ENCODE peak calls at places on chromosomes 16 and 17, in eight cellular contexts. One of them, this sample, is unnamed.

GRCh38 chr17:21511368-21512195 is 135.4 kb downstream of the KCNJ12 start:
- DNase-seq in fibroblast of lung: peak
- DNase-seq in HFF-Myc: peak
- DNase-seq in lower lobe of right lung: peak
- DNase-seq in nephron progenitor cell: peak
- DNase-seq in epithelial cell of esophagus: peak
- DNase-seq in foreskin fibroblast: peak
- DNase-seq in cardiac fibroblast: peak
- DNase-seq in this sample: peak

GRCh38 chr17:67994827-67995567 is 1.3 kb downstream of the C17orf58 start:
- DNase-seq in fibroblast of lung: peak
- DNase-seq in HFF-Myc: peak
- DNase-seq in lower lobe of right lung: no peak
- DNase-seq in nephron progenitor cell: no peak
- DNase-seq in epithelial cell of esophagus: peak
- DNase-seq in foreskin fibroblast: peak
- DNase-seq in cardiac fibroblast: peak
- DNase-seq in this sample: peak

GRCh38 chr17:36850794-36851193 is 86.5 kb upstream of the LHX1 start:
- DNase-seq in fibroblast of lung: peak
- DNase-seq in HFF-Myc: peak
- DNase-seq in lower lobe of right lung: no peak
- DNase-seq in nephron progenitor cell: no peak
- DNase-seq in epithelial cell of esophagus: peak
- DNase-seq in foreskin fibroblast: peak
- DNase-seq in cardiac fibroblast: peak
- DNase-seq in this sample: peak

GRCh38 chr17:76593338-76593737 is 7.7 kb upstream of the ST6GALNAC2 start:
- DNase-seq in fibroblast of lung: no peak
- DNase-seq in HFF-Myc: peak
- DNase-seq in lower lobe of right lung: no peak
- DNase-seq in nephron progenitor cell: no peak
- DNase-seq in epithelial cell of esophagus: peak
- DNase-seq in foreskin fibroblast: no peak
- DNase-seq in cardiac fibroblast: no peak
- DNase-seq in this sample: no peak

GRCh38 chr17:77089118-77089477 is 51.7 kb upstream of the SEC14L1 start:
- DNase-seq in fibroblast of lung: no peak
- DNase-seq in HFF-Myc: no peak
- DNase-seq in lower lobe of right lung: no peak
- DNase-seq in nephron progenitor cell: no peak
- DNase-seq in epithelial cell of esophagus: peak
- DNase-seq in foreskin fibroblast: peak
- DNase-seq in cardiac fibroblast: no peak
- DNase-seq in this sample: no peak

GRCh38 chr16:66469932-66470546 is 42.9 kb downstream of the BEAN1 start:
- DNase-seq in fibroblast of lung: no peak
- DNase-seq in HFF-Myc: no peak
- DNase-seq in lower lobe of right lung: no peak
- DNase-seq in nephron progenitor cell: no peak
- DNase-seq in epithelial cell of esophagus: no peak
- DNase-seq in foreskin fibroblast: no peak
- DNase-seq in cardiac fibroblast: no peak
- DNase-seq in this sample: no peak

GRCh38 chr17:32742686-32743538 is 134.0 kb downstream of the MYO1D start:
- DNase-seq in fibroblast of lung: no peak
- DNase-seq in HFF-Myc: no peak
- DNase-seq in lower lobe of right lung: no peak
- DNase-seq in nephron progenitor cell: no peak
- DNase-seq in epithelial cell of esophagus: no peak
- DNase-seq in foreskin fibroblast: peak
- DNase-seq in cardiac fibroblast: no peak
- DNase-seq in this sample: no peak

GRCh38 chr17:30278032-30278431 is 13.7 kb downstream of the BLMH start:
- DNase-seq in fibroblast of lung: peak
- DNase-seq in HFF-Myc: no peak
- DNase-seq in lower lobe of right lung: no peak
- DNase-seq in nephron progenitor cell: no peak
- DNase-seq in epithelial cell of esophagus: peak
- DNase-seq in foreskin fibroblast: peak
- DNase-seq in cardiac fibroblast: peak
- DNase-seq in this sample: peak

GRCh38 chr17:11899494-11899893 is 97.8 kb downstream of the ZNF18 start:
- DNase-seq in fibroblast of lung: no peak
- DNase-seq in HFF-Myc: no peak
- DNase-seq in lower lobe of right lung: no peak
- DNase-seq in nephron progenitor cell: no peak
- DNase-seq in epithelial cell of esophagus: peak
- DNase-seq in foreskin fibroblast: no peak
- DNase-seq in cardiac fibroblast: no peak
- DNase-seq in this sample: no peak

GRCh38 chr16:55052335-55053070 is 121.8 kb downstream of the IRX5 start:
- DNase-seq in fibroblast of lung: no peak
- DNase-seq in HFF-Myc: no peak
- DNase-seq in lower lobe of right lung: no peak
- DNase-seq in nephron progenitor cell: no peak
- DNase-seq in epithelial cell of esophagus: no peak
- DNase-seq in foreskin fibroblast: peak
- DNase-seq in cardiac fibroblast: no peak
- DNase-seq in this sample: no peak

GRCh38 chr16:49382916-49383315 is 9.3 kb downstream of the C16orf78 start:
- DNase-seq in fibroblast of lung: no peak
- DNase-seq in HFF-Myc: no peak
- DNase-seq in lower lobe of right lung: no peak
- DNase-seq in nephron progenitor cell: no peak
- DNase-seq in epithelial cell of esophagus: no peak
- DNase-seq in foreskin fibroblast: no peak
- DNase-seq in cardiac fibroblast: no peak
- DNase-seq in this sample: no peak

GRCh38 chr17:21019976-21020575 is 22.7 kb downstream of the USP22 start:
- DNase-seq in fibroblast of lung: no peak
- DNase-seq in HFF-Myc: no peak
- DNase-seq in lower lobe of right lung: no peak
- DNase-seq in nephron progenitor cell: no peak
- DNase-seq in epithelial cell of esophagus: no peak
- DNase-seq in foreskin fibroblast: peak
- DNase-seq in cardiac fibroblast: peak
- DNase-seq in this sample: peak

GRCh38 chr16:10578474-10579316 is 1.7 kb downstream of the EMP2 start:
- DNase-seq in fibroblast of lung: no peak
- DNase-seq in HFF-Myc: no peak
- DNase-seq in lower lobe of right lung: peak
- DNase-seq in nephron progenitor cell: no peak
- DNase-seq in epithelial cell of esophagus: peak
- DNase-seq in foreskin fibroblast: peak
- DNase-seq in cardiac fibroblast: no peak
- DNase-seq in this sample: no peak

GRCh38 chr16:76583466-76583865 is 306.3 kb downstream of the CNTNAP4 start:
- DNase-seq in fibroblast of lung: peak
- DNase-seq in HFF-Myc: no peak
- DNase-seq in lower lobe of right lung: no peak
- DNase-seq in nephron progenitor cell: no peak
- DNase-seq in epithelial cell of esophagus: peak
- DNase-seq in foreskin fibroblast: no peak
- DNase-seq in cardiac fibroblast: peak
- DNase-seq in this sample: peak

GRCh38 chr16:11224096-11224893 is 31.7 kb downstream of the SOCS1 start:
- DNase-seq in fibroblast of lung: no peak
- DNase-seq in HFF-Myc: no peak
- DNase-seq in lower lobe of right lung: peak
- DNase-seq in nephron progenitor cell: peak
- DNase-seq in epithelial cell of esophagus: no peak
- DNase-seq in foreskin fibroblast: peak
- DNase-seq in cardiac fibroblast: no peak
- DNase-seq in this sample: no peak

GRCh38 chr16:77295896-77296295 is 96.7 kb downstream of the SYCE1L start:
- DNase-seq in fibroblast of lung: peak
- DNase-seq in HFF-Myc: no peak
- DNase-seq in lower lobe of right lung: no peak
- DNase-seq in nephron progenitor cell: no peak
- DNase-seq in epithelial cell of esophagus: peak
- DNase-seq in foreskin fibroblast: no peak
- DNase-seq in cardiac fibroblast: no peak
- DNase-seq in this sample: peak

GRCh38 chr17:65850486-65850885 is 289.0 kb upstream of the AXIN2 start:
- DNase-seq in fibroblast of lung: peak
- DNase-seq in HFF-Myc: no peak
- DNase-seq in lower lobe of right lung: no peak
- DNase-seq in nephron progenitor cell: no peak
- DNase-seq in epithelial cell of esophagus: peak
- DNase-seq in foreskin fibroblast: peak
- DNase-seq in cardiac fibroblast: peak
- DNase-seq in this sample: peak

GRCh38 chr17:21345236-21345635 is 30.9 kb upstream of the KCNJ12 start:
- DNase-seq in fibroblast of lung: no peak
- DNase-seq in HFF-Myc: no peak
- DNase-seq in lower lobe of right lung: peak
- DNase-seq in nephron progenitor cell: no peak
- DNase-seq in epithelial cell of esophagus: peak
- DNase-seq in foreskin fibroblast: no peak
- DNase-seq in cardiac fibroblast: no peak
- DNase-seq in this sample: no peak

GRCh38 chr16:9996191-9996590 is 186.0 kb downstream of the GRIN2A start:
- DNase-seq in fibroblast of lung: no peak
- DNase-seq in HFF-Myc: no peak
- DNase-seq in lower lobe of right lung: no peak
- DNase-seq in nephron progenitor cell: peak
- DNase-seq in epithelial cell of esophagus: no peak
- DNase-seq in foreskin fibroblast: no peak
- DNase-seq in cardiac fibroblast: no peak
- DNase-seq in this sample: no peak

GRCh38 chr16:57667526-57668258 is 414 bp upstream of the ADGRG3 start:
- DNase-seq in fibroblast of lung: peak
- DNase-seq in HFF-Myc: no peak
- DNase-seq in lower lobe of right lung: peak
- DNase-seq in nephron progenitor cell: no peak
- DNase-seq in epithelial cell of esophagus: no peak
- DNase-seq in foreskin fibroblast: no peak
- DNase-seq in cardiac fibroblast: no peak
- DNase-seq in this sample: peak

GRCh38 chr17:83124871-83125514 is 45.6 kb downstream of the METRNL start:
- DNase-seq in fibroblast of lung: no peak
- DNase-seq in HFF-Myc: no peak
- DNase-seq in lower lobe of right lung: peak
- DNase-seq in nephron progenitor cell: no peak
- DNase-seq in epithelial cell of esophagus: no peak
- DNase-seq in foreskin fibroblast: no peak
- DNase-seq in cardiac fibroblast: no peak
- DNase-seq in this sample: no peak

GRCh38 chr17:40352779-40353394 is 11.7 kb downstream of the GJD3 start:
- DNase-seq in fibroblast of lung: no peak
- DNase-seq in HFF-Myc: no peak
- DNase-seq in lower lobe of right lung: no peak
- DNase-seq in nephron progenitor cell: no peak
- DNase-seq in epithelial cell of esophagus: peak
- DNase-seq in foreskin fibroblast: peak
- DNase-seq in cardiac fibroblast: no peak
- DNase-seq in this sample: no peak
- TF ChIP-seq CTCF in fibroblast of lung: no peak
- TF ChIP-seq CTCF in HFF-Myc: no peak
- TF ChIP-seq CTCF in lower lobe of right lung: no peak
- TF ChIP-seq CTCF in nephron progenitor cell: no peak
- TF ChIP-seq CTCF in epithelial cell of esophagus: no peak
- TF ChIP-seq CTCF in foreskin fibroblast: no peak
- TF ChIP-seq CTCF in cardiac fibroblast: no peak
- TF ChIP-seq CTCF in this sample: no peak

GRCh38 chr16:81767987-81768592 is 11.0 kb upstream of the PLCG2 start:
- DNase-seq in fibroblast of lung: no peak
- DNase-seq in HFF-Myc: no peak
- DNase-seq in lower lobe of right lung: no peak
- DNase-seq in nephron progenitor cell: no peak
- DNase-seq in epithelial cell of esophagus: no peak
- DNase-seq in foreskin fibroblast: no peak
- DNase-seq in cardiac fibroblast: no peak
- DNase-seq in this sample: no peak
- TF ChIP-seq CTCF in fibroblast of lung: no peak
- TF ChIP-seq CTCF in HFF-Myc: no peak
- TF ChIP-seq CTCF in lower lobe of right lung: no peak
- TF ChIP-seq CTCF in nephron progenitor cell: no peak
- TF ChIP-seq CTCF in epithelial cell of esophagus: no peak
- TF ChIP-seq CTCF in foreskin fibroblast: no peak
- TF ChIP-seq CTCF in cardiac fibroblast: no peak
- TF ChIP-seq CTCF in this sample: no peak

DNA sequence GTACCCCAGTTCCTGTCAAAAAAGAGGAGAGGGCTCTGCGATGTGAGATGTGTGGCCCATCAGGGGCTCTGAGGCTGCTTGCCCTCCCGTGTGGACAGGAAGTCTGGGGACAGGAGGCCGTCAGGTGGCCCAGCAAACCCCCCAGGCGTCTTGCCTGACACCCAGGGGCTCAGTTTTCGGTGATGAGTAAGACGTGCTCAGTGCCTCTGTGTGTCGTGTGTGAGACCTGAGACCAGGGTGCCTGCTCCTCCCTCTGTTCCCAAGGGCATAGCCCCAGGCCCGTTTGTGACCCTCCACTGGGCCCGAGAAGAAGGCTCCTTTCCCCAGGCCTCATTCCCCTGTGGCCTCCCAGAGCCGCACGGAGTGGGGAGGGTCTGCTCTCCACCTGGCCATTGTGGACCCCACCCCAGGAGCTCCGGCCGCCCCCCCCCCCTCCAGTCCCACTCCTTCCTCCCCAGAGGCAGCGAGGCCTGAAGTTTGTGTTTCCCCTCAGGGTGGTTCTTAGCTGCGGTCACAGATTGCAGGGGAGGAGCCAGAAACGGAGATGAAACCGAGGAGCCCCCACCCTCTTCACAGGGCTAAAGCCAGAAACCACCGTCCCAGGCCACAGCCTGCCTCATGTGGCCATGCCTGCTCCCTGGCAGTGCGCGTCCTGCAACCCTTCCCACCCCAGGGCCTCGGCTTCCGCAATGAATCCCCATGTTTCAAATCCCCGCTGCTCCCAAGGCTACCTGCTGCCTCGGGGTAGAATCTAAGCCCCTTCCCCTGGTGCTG is 4.9 kb upstream of the ACTG1 start:
- DNase-seq in fibroblast of lung: no peak
- DNase-seq in HFF-Myc: no peak
- DNase-seq in lower lobe of right lung: peak
- DNase-seq in nephron progenitor cell: peak
- DNase-seq in epithelial cell of esophagus: no peak
- DNase-seq in foreskin fibroblast: no peak
- DNase-seq in cardiac fibroblast: no peak
- DNase-seq in this sample: no peak
- TF ChIP-seq CTCF in fibroblast of lung: no peak
- TF ChIP-seq CTCF in HFF-Myc: no peak
- TF ChIP-seq CTCF in lower lobe of right lung: no peak
- TF ChIP-seq CTCF in nephron progenitor cell: no peak
- TF ChIP-seq CTCF in epithelial cell of esophagus: no peak
- TF ChIP-seq CTCF in foreskin fibroblast: no peak
- TF ChIP-seq CTCF in cardiac fibroblast: no peak
- TF ChIP-seq CTCF in this sample: no peak

GRCh38 chr17:1170739-1171138 is 9.0 kb downstream of the ABR start:
- DNase-seq in fibroblast of lung: no peak
- DNase-seq in HFF-Myc: no peak
- DNase-seq in lower lobe of right lung: no peak
- DNase-seq in nephron progenitor cell: no peak
- DNase-seq in epithelial cell of esophagus: no peak
- DNase-seq in foreskin fibroblast: no peak
- DNase-seq in cardiac fibroblast: no peak
- DNase-seq in this sample: no peak
- TF ChIP-seq CTCF in fibroblast of lung: no peak
- TF ChIP-seq CTCF in HFF-Myc: peak
- TF ChIP-seq CTCF in lower lobe of right lung: no peak
- TF ChIP-seq CTCF in nephron progenitor cell: peak
- TF ChIP-seq CTCF in epithelial cell of esophagus: no peak
- TF ChIP-seq CTCF in foreskin fibroblast: no peak
- TF ChIP-seq CTCF in cardiac fibroblast: no peak
- TF ChIP-seq CTCF in this sample: no peak

This sample was measured in choroid plexus epithelial cell.